ENCODE peak calls at places on chromosomes 3 and 15, in four cellular contexts. One of them, this sample, is unnamed.

GRCh38 chr3:105791134-105791533 is 77.7 kb downstream of the CBLB start:
- DNase-seq in GM12878: no peak
- DNase-seq in K562: no peak
- DNase-seq in HepG2: no peak
- DNase-seq in this sample: no peak

GRCh38 chr15:71691700-71692417 is 118.5 kb upstream of the NR2E3 start:
- DNase-seq in GM12878: no peak
- DNase-seq in K562: no peak
- DNase-seq in HepG2: no peak
- DNase-seq in this sample: no peak

GRCh38 chr15:74531144-74531811 is 9.7 kb upstream of the ARID3B start:
- DNase-seq in GM12878: no peak
- DNase-seq in K562: no peak
- DNase-seq in HepG2: peak
- DNase-seq in this sample: no peak

GRCh38 chr15:101310508-101310907 is 15.5 kb upstream of the SNRPA1 start:
- DNase-seq in GM12878: no peak
- DNase-seq in K562: no peak
- DNase-seq in HepG2: no peak
- DNase-seq in this sample: no peak

GRCh38 chr15:31306036-31306425 is 20.6 kb upstream of the KLF13 start:
- DNase-seq in GM12878: no peak
- DNase-seq in K562: no peak
- DNase-seq in HepG2: no peak
- DNase-seq in this sample: no peak

GRCh38 chr15:50146661-50147060 is 27.6 kb upstream of the ATP8B4 start:
- DNase-seq in GM12878: no peak
- DNase-seq in K562: no peak
- DNase-seq in HepG2: no peak
- DNase-seq in this sample: no peak

GRCh38 chr3:188914556-188914955 is 257.2 kb upstream of the TPRG1 start:
- DNase-seq in GM12878: no peak
- DNase-seq in K562: no peak
- DNase-seq in HepG2: no peak
- DNase-seq in this sample: no peak

GRCh38 chr15:78308422-78309021 is 9.1 kb upstream of the SKIC8 start:
- DNase-seq in GM12878: no peak
- DNase-seq in K562: peak
- DNase-seq in HepG2: peak
- DNase-seq in this sample: peak

GRCh38 chr15:75713338-75713895 is 769 bp upstream of the CSPG4 start:
- DNase-seq in GM12878: no peak
- DNase-seq in K562: peak
- DNase-seq in HepG2: no peak
- DNase-seq in this sample: peak

GRCh38 chr3:123412811-123413588 is 35.9 kb downstream of the ADCY5 start:
- DNase-seq in GM12878: no peak
- DNase-seq in K562: no peak
- DNase-seq in HepG2: no peak
- DNase-seq in this sample: no peak

GRCh38 chr15:91940466-91941381 is 87.2 kb downstream of the SLCO3A1 start:
- DNase-seq in GM12878: no peak
- DNase-seq in K562: no peak
- DNase-seq in HepG2: no peak
- DNase-seq in this sample: no peak

GRCh38 chr15:91941871-91942270 is 88.4 kb downstream of the SLCO3A1 start:
- DNase-seq in GM12878: no peak
- DNase-seq in K562: no peak
- DNase-seq in HepG2: no peak
- DNase-seq in this sample: no peak

GRCh38 chr15:91944334-91944733 is 90.8 kb downstream of the SLCO3A1 start:
- DNase-seq in GM12878: no peak
- DNase-seq in K562: no peak
- DNase-seq in HepG2: no peak
- DNase-seq in this sample: no peak

GRCh38 chr15:91945385-91945784 is 91.9 kb downstream of the SLCO3A1 start:
- DNase-seq in GM12878: no peak
- DNase-seq in K562: no peak
- DNase-seq in HepG2: no peak
- DNase-seq in this sample: no peak

GRCh38 chr15:91942676-91943417 is 89.3 kb downstream of the SLCO3A1 start:
- DNase-seq in GM12878: no peak
- DNase-seq in K562: no peak
- DNase-seq in HepG2: peak
- DNase-seq in this sample: no peak
- TF ChIP-seq FOXK2 in GM12878: no peak
- TF ChIP-seq FOXK2 in K562: no peak
- TF ChIP-seq FOXK2 in HepG2: no peak
- TF ChIP-seq FOXK2 in this sample: no peak

DNA sequence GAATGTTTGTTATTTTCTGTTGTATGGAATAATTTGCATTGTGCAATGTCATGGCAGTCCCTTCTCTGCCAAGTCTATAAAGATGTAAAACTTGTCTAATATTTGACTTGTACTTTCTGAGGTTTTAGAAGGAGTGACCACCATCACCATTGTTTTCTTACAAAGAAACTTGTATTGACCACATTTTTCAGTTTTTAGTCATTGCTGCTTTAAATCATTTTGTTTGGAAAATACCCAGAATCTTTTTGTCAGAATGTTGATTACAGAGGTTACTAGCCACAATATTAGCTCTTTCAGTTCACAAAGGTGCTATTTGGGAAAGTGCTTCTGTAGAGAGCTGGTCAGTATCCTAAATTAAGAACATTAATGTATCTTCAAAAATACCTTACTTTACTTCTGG is 532.4 kb upstream of the GBE1 start:
- DNase-seq in GM12878: peak
- DNase-seq in K562: no peak
- DNase-seq in HepG2: no peak
- DNase-seq in this sample: no peak
- TF ChIP-seq TARDBP in GM12878: no peak
- TF ChIP-seq TARDBP in K562: no peak
- TF ChIP-seq TARDBP in HepG2: no peak
- TF ChIP-seq TARDBP in this sample: no peak

GRCh38 chr3:195877136-195877715 is 31.1 kb downstream of the TNK2 start:
- DNase-seq in GM12878: no peak
- DNase-seq in K562: no peak
- DNase-seq in HepG2: no peak
- DNase-seq in this sample: no peak

GRCh38 chr3:195875482-195876236 is 32.7 kb downstream of the TNK2 start:
- DNase-seq in GM12878: no peak
- DNase-seq in K562: no peak
- DNase-seq in HepG2: no peak
- DNase-seq in this sample: no peak

GRCh38 chr3:195877767-195878423 is 30.5 kb downstream of the TNK2 start:
- DNase-seq in GM12878: no peak
- DNase-seq in K562: no peak
- DNase-seq in HepG2: no peak
- DNase-seq in this sample: no peak

GRCh38 chr3:195878424-195879274 is 29.7 kb downstream of the TNK2 start:
- DNase-seq in GM12878: no peak
- DNase-seq in K562: no peak
- DNase-seq in HepG2: no peak
- DNase-seq in this sample: no peak

GRCh38 chr3:195876297-195877031 is 31.9 kb downstream of the TNK2 start:
- DNase-seq in GM12878: no peak
- DNase-seq in K562: peak
- DNase-seq in HepG2: no peak
- DNase-seq in this sample: no peak
- TF ChIP-seq SP1 in GM12878: no peak
- TF ChIP-seq SP1 in K562: peak
- TF ChIP-seq SP1 in HepG2: no peak
- TF ChIP-seq SP1 in this sample: no peak

GRCh38 chr3:122107171-122107570 is 52.0 kb downstream of the CD86 start:
- DNase-seq in GM12878: no peak
- DNase-seq in K562: no peak
- DNase-seq in HepG2: no peak
- DNase-seq in this sample: no peak
- TF ChIP-seq FOXK2 in GM12878: no peak
- TF ChIP-seq FOXK2 in K562: no peak
- TF ChIP-seq FOXK2 in HepG2: no peak
- TF ChIP-seq FOXK2 in this sample: no peak

GRCh38 chr3:79726795-79727194 is 41.0 kb downstream of the ROBO1 start:
- DNase-seq in GM12878: no peak
- DNase-seq in K562: no peak
- DNase-seq in HepG2: no peak
- DNase-seq in this sample: no peak

GRCh38 chr3:79724206-79724605 is 43.6 kb downstream of the ROBO1 start:
- DNase-seq in GM12878: no peak
- DNase-seq in K562: no peak
- DNase-seq in HepG2: peak
- DNase-seq in this sample: peak

GRCh38 chr3:79729096-79729495 is 38.7 kb downstream of the ROBO1 start:
- DNase-seq in GM12878: no peak
- DNase-seq in K562: no peak
- DNase-seq in HepG2: no peak
- DNase-seq in this sample: peak
- TF ChIP-seq TARDBP in GM12878: no peak
- TF ChIP-seq TARDBP in K562: no peak
- TF ChIP-seq TARDBP in HepG2: no peak
- TF ChIP-seq TARDBP in this sample: no peak

DNA sequence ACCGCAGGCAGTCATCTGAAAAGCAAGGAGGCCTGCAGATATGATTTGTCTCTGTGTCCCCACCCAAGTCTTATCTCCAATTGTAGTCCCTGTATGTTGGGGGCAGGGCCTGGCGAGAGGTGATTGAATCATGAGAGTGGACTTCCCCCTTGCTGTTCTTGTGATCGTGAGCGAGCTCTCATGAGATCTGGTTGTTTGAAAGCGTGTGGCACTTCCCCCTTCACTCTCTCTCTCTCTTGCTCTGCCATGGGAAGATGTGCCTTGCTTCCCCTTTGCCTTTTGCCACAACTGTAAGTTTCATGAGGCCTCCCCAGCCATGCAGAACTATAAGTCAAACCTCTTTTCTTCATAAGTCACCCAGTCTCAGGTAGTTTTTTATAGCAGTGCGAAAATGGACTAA is 83.3 kb downstream of the TMCO5A start:
- DNase-seq in GM12878: peak
- DNase-seq in K562: peak
- DNase-seq in HepG2: no peak
- DNase-seq in this sample: no peak
- TF ChIP-seq SP1 in GM12878: no peak
- TF ChIP-seq SP1 in K562: no peak
- TF ChIP-seq SP1 in HepG2: no peak
- TF ChIP-seq SP1 in this sample: no peak

DNA sequence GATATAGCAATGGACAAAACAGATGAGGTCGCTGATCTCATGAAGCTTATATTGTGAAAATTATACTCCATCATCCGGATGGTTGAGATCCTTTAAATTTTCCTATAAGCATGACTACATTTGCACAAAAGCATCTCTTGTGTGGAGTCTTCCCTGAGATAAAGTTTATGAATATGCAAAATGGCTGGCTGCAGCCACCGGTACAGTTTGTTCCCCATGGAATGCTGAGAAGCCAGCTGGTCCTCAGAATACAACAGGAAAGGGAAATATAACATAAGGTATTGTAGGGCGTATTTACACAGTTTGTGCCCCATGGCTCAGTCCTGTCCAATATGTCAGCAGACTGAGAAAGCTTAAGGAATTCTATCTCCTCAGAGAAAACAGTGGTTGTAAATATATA is 468.6 kb downstream of the CNTN6 start:
- DNase-seq in GM12878: no peak
- DNase-seq in K562: no peak
- DNase-seq in HepG2: no peak
- DNase-seq in this sample: no peak
- TF ChIP-seq FOXK2 in GM12878: no peak
- TF ChIP-seq FOXK2 in K562: no peak
- TF ChIP-seq FOXK2 in HepG2: no peak
- TF ChIP-seq FOXK2 in this sample: no peak

DNA sequence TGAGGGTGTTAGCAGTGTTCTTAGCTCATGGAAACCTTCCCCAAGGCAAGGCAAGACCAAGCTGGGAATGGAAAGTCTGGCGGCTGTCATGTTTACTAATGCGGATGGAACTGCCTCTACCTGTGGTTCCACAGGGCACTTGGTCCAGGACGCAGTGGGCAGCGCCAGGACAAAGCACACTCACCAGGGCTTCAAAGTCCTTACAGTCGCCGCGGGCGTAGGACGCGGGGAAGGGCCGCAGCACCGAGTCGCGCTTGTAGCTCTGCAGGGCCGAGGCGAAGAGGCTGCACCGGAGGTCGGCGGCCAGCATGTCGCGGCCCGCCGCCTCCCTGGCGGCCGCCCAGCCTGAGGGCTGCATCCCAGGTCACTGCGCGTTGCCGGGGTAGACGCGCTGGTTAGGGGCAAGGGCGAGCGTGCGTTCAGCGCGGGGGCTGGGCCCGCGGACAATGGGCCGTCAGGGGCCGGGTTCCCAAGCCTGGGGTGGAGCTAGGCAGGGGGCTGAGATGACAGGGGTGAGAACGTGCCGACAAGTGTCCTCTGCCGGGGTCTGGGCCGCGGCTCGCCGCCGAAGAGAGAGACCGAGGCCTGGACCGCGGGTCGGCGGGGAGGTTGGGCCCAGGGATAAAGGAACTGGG is 497 bp downstream of the PARP16 start:
- DNase-seq in GM12878: no peak
- DNase-seq in K562: peak
- DNase-seq in HepG2: peak
- DNase-seq in this sample: peak
- TF ChIP-seq TARDBP in GM12878: no peak
- TF ChIP-seq TARDBP in K562: no peak
- TF ChIP-seq TARDBP in HepG2: no peak
- TF ChIP-seq TARDBP in this sample: no peak

This sample was measured in HEK293T.